ENCODE peak calls at places on chromosomes 11 and 22, in ten cellular contexts. Q, W, A, G, D, M, J, B, H and V are unnamed samples.

GRCh38 chr22:36606114-36606513 is 77.1 kb upstream of the EIF3D start:
- DNase-seq in W (peak; percentile 62), H (no peak), B (no peak), G (no peak), J (no peak), D (no peak), Q (no peak), M (no peak), A (no peak), V (no peak)

GRCh38 chr11:45906096-45906682 is 882 bp downstream of the FREY1 start:
- DNase-seq in H (no peak), D (no peak), J (no peak), A (no peak), Q (no peak), B (no peak), M (no peak), W (peak; percentile 95), G (no peak), V (no peak)

GRCh38 chr11:75351541-75352416 is at the start of gene ARRB1:
- DNase-seq in G (peak; percentile 69), W (peak; percentile 74), B (peak; percentile 82), M (peak; percentile 89), D (no peak), J (no peak), H (peak; percentile 83), Q (peak; percentile 81), A (peak; percentile 91), V (peak; percentile 62)

GRCh38 chr11:18720811-18721575 is 5.0 kb downstream of the IGSF22 start:
- DNase-seq in A (peak; percentile 72), D (no peak), W (peak; percentile 81), M (peak; percentile 80), J (peak; percentile 50), G (peak; percentile 96), B (peak; percentile 98), Q (peak; percentile 93), H (peak; percentile 94), V (peak; percentile 43)

GRCh38 chr11:96256213-96256580 is 86.8 kb downstream of the MAML2 start:
- DNase-seq in A (no peak), D (no peak), H (no peak), M (no peak), Q (no peak), J (no peak), W (no peak), B (peak; percentile 36), G (no peak), V (no peak)

GRCh38 chr22:23849009-23850006 is 8.4 kb upstream of the SLC2A11 start:
- DNase-seq in D (no peak), Q (peak; percentile 87), W (peak; percentile 86), G (peak; percentile 100), H (peak; percentile 93), M (peak; percentile 85), A (peak; percentile 84), J (no peak), B (peak; percentile 91), V (peak; percentile 63)

GRCh38 chr11:5989203-5989602 is 2.4 kb upstream of the OR52L1 start:
- DNase-seq in H (no peak), D (no peak), G (no peak), J (no peak), B (no peak), W (no peak), M (no peak), Q (no peak), A (no peak), V (no peak)

GRCh38 chr11:47185305-47186075 is 744 bp downstream of the PACSIN3 start:
- DNase-seq in Q (peak; percentile 77), H (peak; percentile 84), G (peak; percentile 87), B (peak; percentile 97), A (no peak), J (peak; percentile 56), M (peak; percentile 68), W (peak; percentile 79), D (no peak), V (no peak)

GRCh38 chr22:40046126-40046525 is 51.4 kb downstream of the FAM83F start:
- DNase-seq in B (no peak), G (no peak), J (no peak), A (no peak), H (no peak), M (no peak), Q (no peak), W (no peak), D (no peak), V (no peak)

GRCh38 chr11:82831364-82831763 is 68.9 kb downstream of the PRCP start:
- DNase-seq in H (no peak), Q (no peak), D (no peak), A (no peak), M (no peak), J (no peak), B (no peak), W (no peak), G (no peak), V (no peak)

GRCh38 chr22:35900483-35901168 is 128.0 kb downstream of the RBFOX2 start:
- DNase-seq in M (peak; percentile 55), G (no peak), D (no peak), J (peak; percentile 31), H (no peak), Q (no peak), W (no peak), B (peak; percentile 37), A (no peak), V (peak; percentile 54)

GRCh38 chr11:67583319-67584204 is at the start of gene GSTP1:
- DNase-seq in B (peak; percentile 90), D (peak; percentile 55), J (peak; percentile 88), A (peak; percentile 94), Q (peak; percentile 95), M (peak; percentile 93), H (peak; percentile 96), W (peak; percentile 92), G (peak; percentile 92), V (peak; percentile 85)

GRCh38 chr11:27699926-27700350 is 317 bp downstream of the BDNF start:
- DNase-seq in D (no peak), W (peak; percentile 9), J (no peak), H (no peak), B (peak; percentile 47), A (no peak), G (peak; percentile 65), M (no peak), Q (no peak), V (no peak)

GRCh38 chr11:11977206-11977938 is 31.1 kb downstream of the DKK3 start:
- DNase-seq in A (no peak), Q (no peak), J (peak; percentile 86), M (no peak), W (peak; percentile 60), D (peak; percentile 84), H (no peak), B (peak; percentile 51), G (peak; percentile 47), V (peak; percentile 93)
- H3K4me3 ChIP-seq in A (no peak overlapping the region), Q (no peak overlapping the region), J (no peak overlapping the region), M (no peak overlapping the region), W (no peak overlapping the region), D (no peak overlapping the region), H (no peak overlapping the region), B (no peak overlapping the region), G (no peak overlapping the region), V (no peak overlapping the region)

DNA sequence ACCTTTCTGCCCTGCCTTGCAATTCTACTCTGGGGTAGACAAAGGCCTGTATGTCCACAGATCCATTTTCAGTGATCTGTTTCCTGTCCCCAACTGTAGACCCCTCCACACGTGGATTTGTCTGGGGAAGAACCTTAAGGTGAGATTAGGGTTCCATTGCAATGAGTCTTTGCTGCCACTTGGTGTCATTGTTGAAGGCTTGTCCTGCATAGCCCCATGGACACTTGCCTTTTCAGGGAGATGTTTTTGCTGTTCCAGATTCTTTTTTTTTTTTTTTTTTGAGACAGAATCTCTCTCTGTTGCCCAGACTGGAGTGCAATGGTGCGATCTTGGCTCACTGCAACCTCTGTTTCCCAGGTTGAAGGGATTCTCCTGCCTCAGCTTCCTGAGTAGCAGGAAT is 21.8 kb downstream of the SERPING1 start:
- DNase-seq in A (peak; percentile 50), D (no peak), G (no peak), J (no peak), H (no peak), B (peak; percentile 57), M (no peak), W (no peak), Q (no peak), V (no peak)
- TF ChIP-seq CTCF in A (peak; percentile 48), D (peak; percentile 28), G (no peak), J (no peak), H (peak; percentile 28), B (peak; percentile 64), M (peak; percentile 15), W (no peak), Q (no peak), V (no peak)

GRCh38 chr22:20531404-20532181 is 24.2 kb downstream of the MED15 start:
- DNase-seq in W (peak; percentile 54), B (peak; percentile 68), A (peak; percentile 60), H (peak; percentile 70), D (no peak), J (peak; percentile 90), M (no peak), G (no peak), Q (no peak), V (peak; percentile 87)
- H3K4me3 ChIP-seq in W (no peak overlapping the region), B (no peak overlapping the region), A (no peak overlapping the region), H (no peak overlapping the region), D (no peak overlapping the region), J (no peak overlapping the region), M (no peak overlapping the region), G (no peak overlapping the region), Q (no peak overlapping the region), V (no peak overlapping the region)

GRCh38 chr22:44005524-44005923 is 18.6 kb upstream of the PARVB start:
- DNase-seq in M (no peak), H (no peak), A (no peak), Q (no peak), G (no peak), W (no peak), B (no peak), D (no peak), J (no peak), V (no peak)

GRCh38 chr22:44002324-44002723 is 21.8 kb upstream of the PARVB start:
- DNase-seq in H (no peak), J (no peak), G (no peak), Q (no peak), W (no peak), D (no peak), A (no peak), M (no peak), B (no peak), V (no peak)

GRCh38 chr22:44003016-44003775 is 20.9 kb upstream of the PARVB start:
- DNase-seq in G (no peak), J (no peak), A (no peak), Q (no peak), M (no peak), D (no peak), B (no peak), H (no peak), W (no peak), V (no peak)

GRCh38 chr22:44000123-44000522 is 24.0 kb upstream of the PARVB start:
- DNase-seq in D (no peak), B (no peak), H (no peak), Q (no peak), M (no peak), A (no peak), G (no peak), W (no peak), J (no peak), V (no peak)

DNA sequence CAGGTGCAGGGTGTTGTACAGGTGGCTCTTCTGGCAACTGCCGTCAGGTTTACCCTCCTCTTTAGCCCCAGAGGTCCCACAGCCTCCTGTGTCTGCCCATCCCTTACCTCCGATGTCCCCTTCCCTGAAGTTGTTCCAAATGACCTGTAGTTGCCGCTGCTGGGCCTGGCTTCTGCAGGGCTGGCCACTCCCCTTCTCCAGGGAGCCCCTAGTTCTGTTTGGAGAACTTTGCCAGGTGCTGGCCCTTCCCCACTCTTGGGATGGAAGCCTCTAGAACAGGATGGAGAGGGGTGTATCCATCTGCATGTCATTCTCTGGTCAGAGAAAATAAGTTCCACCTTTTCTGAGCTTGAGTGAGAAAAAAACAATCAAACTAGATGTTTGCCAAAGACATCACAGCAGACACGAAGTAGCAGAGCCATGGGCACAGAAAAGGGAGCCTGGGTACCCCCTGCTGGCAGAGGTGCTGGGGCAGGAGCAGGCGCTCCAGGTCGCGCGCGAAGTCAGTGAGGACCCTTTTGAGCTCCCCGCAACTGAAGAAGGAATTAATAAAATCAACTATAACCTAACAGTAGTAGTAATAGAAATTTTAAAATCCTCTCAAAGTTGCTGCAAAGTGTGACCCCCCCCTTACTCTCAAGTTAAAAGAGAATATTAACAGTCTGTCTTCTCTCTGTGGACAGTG is 20.2 kb upstream of the PARVB start:
- DNase-seq in W (no peak), D (no peak), B (peak; percentile 70), A (peak; percentile 23), G (peak; percentile 62), M (no peak), J (no peak), Q (no peak), H (peak; percentile 63), V (no peak)
- TF ChIP-seq CTCF in W (no peak), D (peak; percentile 26), B (peak; percentile 26), A (peak; percentile 62), G (peak; percentile 59), M (no peak), J (no peak), Q (no peak), H (peak; percentile 52), V (peak; percentile 21)